ENCODE peak calls at places on chromosome 1, in five cellular contexts. G is body of pancreas, F is Peyer's patch, L is K562, K is uterus. Y is an unnamed sample.

GRCh38 chr1:53066941-53067738 is 5.1 kb downstream of the PODN start:
- DNase-seq in G (no peak), F (no peak), L (no peak), K (peak; percentile 20), Y (peak; percentile 76)

GRCh38 chr1:187451238-187451637 is 622.5 kb downstream of the PLA2G4A start:
- DNase-seq in G (no peak), F (no peak), L (no peak), K (no peak), Y (no peak)

GRCh38 chr1:86865973-86866637 is 47.8 kb downstream of the SELENOF start:
- DNase-seq in G (no peak), F (no peak), L (no peak), K (no peak), Y (no peak)

GRCh38 chr1:30888391-30888790 is 20.2 kb downstream of the SDC3 start:
- DNase-seq in G (peak; percentile 31), F (no peak), L (no peak), K (peak; percentile 77), Y (no peak)

GRCh38 chr1:35571263-35571662 is 1.9 kb upstream of the TFAP2E start:
- DNase-seq in G (no peak), F (peak; percentile 14), L (no peak), K (no peak), Y (peak; percentile 46)

GRCh38 chr1:171254859-171255258 is 6.6 kb downstream of the FMO1 start:
- DNase-seq in G (no peak), F (no peak), L (no peak), K (no peak), Y (no peak)

GRCh38 chr1:6008084-6008415 is 15.8 kb upstream of the NPHP4 start:
- DNase-seq in G (no peak), F (no peak), L (no peak), K (no peak), Y (no peak)

GRCh38 chr1:40901886-40902633 is 39.9 kb upstream of the CITED4 start:
- DNase-seq in G (no peak), F (no peak), L (no peak), K (peak; percentile 27), Y (no peak)

GRCh38 chr1:95115708-95116137 is 1.4 kb upstream of the TLCD4 start:
- DNase-seq in G (no peak), F (no peak), L (peak; percentile 39), K (no peak), Y (no peak)

GRCh38 chr1:201254625-201255469 is 28.5 kb upstream of the PKP1 start:
- DNase-seq in G (peak; percentile 37), F (peak; percentile 82), L (peak; percentile 96), K (no peak), Y (peak; percentile 85)

GRCh38 chr1:96979287-96979686 is 257.7 kb downstream of the PTBP2 start:
- DNase-seq in G (no peak), F (no peak), L (no peak), K (no peak), Y (no peak)

GRCh38 chr1:54377040-54377691 is 29.0 kb downstream of the SSBP3 start:
- DNase-seq in G (peak; percentile 49), F (peak; percentile 40), L (peak; percentile 81), K (no peak), Y (no peak)

GRCh38 chr1:208917281-208917680 is 666.2 kb upstream of the CAMK1G start:
- DNase-seq in G (no peak), F (no peak), L (no peak), K (no peak), Y (no peak)

GRCh38 chr1:184843732-184844495 is 89.3 kb upstream of the EDEM3 start:
- DNase-seq in G (peak; percentile 32), F (no peak), L (no peak), K (no peak), Y (no peak)

GRCh38 chr1:45880930-45881329 is 77.5 kb downstream of the MAST2 start:
- DNase-seq in G (no peak), F (no peak), L (no peak), K (no peak), Y (no peak)

GRCh38 chr1:212782422-212783154 is 9.0 kb downstream of the NSL1 start:
- DNase-seq in G (peak; percentile 28), F (no peak), L (no peak), K (no peak), Y (no peak)

GRCh38 chr1:150564051-150564991 is 15.1 kb downstream of the MCL1 start:
- DNase-seq in G (peak; percentile 14), F (peak; percentile 56), L (no peak), K (peak; percentile 29), Y (peak; percentile 71)

GRCh38 chr1:160169553-160170399 is 18.4 kb downstream of the ATP1A4 start:
- DNase-seq in G (no peak), F (no peak), L (no peak), K (no peak), Y (no peak)

GRCh38 chr1:220511785-220512184 is 16.2 kb upstream of the MARK1 start:
- DNase-seq in G (no peak), F (no peak), L (no peak), K (no peak), Y (no peak)
- TF ChIP-seq CTCF in G (no peak), F (no peak), L (peak; percentile 39), K (no peak), Y (no peak)

DNA sequence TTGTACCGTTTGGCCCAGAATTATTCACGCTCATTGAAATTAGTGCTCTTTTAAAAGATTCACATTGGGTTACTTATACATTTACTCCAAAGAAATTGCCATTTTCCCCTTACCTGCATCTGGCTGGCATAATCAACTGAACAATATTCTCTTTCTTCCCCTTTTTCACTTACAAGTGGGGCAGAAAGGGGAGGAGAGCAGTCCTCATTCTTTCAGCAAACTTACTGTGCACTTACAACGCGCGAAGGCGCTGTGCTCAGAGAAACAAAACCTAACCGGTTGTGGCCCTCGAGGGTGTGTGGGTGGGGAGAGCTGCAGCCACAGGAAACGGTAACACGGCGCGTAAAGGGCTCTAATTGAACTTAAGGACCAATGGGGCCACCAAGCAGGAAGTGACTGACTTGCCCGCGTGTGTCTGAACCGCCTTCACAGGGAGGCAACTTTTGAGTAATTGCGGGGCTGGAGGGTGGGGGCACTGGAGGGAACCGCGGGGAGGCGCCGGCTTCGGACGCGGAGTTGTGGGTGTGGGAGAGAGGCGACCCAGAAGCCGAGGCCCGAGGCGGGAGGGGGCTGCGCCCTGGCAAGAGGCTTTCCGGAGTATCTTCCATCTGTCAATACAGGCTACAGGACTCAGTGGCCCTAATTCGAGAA is 693 bp upstream of the PNRC2 start:
- DNase-seq in G (peak; percentile 93), F (peak; percentile 86), L (peak; percentile 86), K (peak; percentile 86), Y (peak; percentile 92)
- TF ChIP-seq POLR2A in G (no peak), F (peak; percentile 62), L (peak; percentile 70), K (no peak), Y (no peak)

GRCh38 chr1:12472798-12473551 is 145.0 kb downstream of the DHRS3 start:
- DNase-seq in G (no peak), F (no peak), L (peak; percentile 48), K (no peak), Y (no peak)
- TF ChIP-seq CTCF in G (no peak), F (no peak), L (no peak), K (no peak), Y (no peak)

GRCh38 chr1:16236495-16237342 is at the start of gene CPLANE2:
- DNase-seq in G (peak; percentile 97), F (peak; percentile 97), L (peak; percentile 99), K (peak; percentile 95), Y (peak; percentile 97)
- TF ChIP-seq POLR2A in G (peak; percentile 76), F (peak; percentile 76), L (no peak), K (no peak), Y (no peak)

DNA sequence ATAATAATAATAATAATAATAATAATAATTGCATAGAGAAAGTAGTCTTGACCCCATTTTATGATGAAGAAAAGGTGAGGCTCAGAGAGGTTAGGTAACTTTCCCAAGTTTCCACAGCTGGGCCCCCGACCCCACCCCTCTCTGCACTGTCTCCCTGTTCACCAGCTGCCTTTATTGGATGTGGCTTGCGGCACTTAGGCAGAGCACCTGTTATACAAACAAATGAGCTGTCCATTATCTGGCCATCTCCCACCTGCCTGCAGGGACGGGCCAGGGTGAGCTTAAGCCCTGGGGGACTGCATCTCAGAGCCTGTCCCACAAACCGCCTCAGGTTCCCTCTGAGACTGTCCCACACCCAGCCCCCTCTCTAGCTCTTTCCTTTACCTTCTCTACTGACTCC is 10.1 kb upstream of the EFNA1 start:
- DNase-seq in G (no peak), F (peak; percentile 53), L (no peak), K (no peak), Y (no peak)
- TF ChIP-seq CTCF in G (no peak), F (no peak), L (no peak), K (no peak), Y (no peak)

DNA sequence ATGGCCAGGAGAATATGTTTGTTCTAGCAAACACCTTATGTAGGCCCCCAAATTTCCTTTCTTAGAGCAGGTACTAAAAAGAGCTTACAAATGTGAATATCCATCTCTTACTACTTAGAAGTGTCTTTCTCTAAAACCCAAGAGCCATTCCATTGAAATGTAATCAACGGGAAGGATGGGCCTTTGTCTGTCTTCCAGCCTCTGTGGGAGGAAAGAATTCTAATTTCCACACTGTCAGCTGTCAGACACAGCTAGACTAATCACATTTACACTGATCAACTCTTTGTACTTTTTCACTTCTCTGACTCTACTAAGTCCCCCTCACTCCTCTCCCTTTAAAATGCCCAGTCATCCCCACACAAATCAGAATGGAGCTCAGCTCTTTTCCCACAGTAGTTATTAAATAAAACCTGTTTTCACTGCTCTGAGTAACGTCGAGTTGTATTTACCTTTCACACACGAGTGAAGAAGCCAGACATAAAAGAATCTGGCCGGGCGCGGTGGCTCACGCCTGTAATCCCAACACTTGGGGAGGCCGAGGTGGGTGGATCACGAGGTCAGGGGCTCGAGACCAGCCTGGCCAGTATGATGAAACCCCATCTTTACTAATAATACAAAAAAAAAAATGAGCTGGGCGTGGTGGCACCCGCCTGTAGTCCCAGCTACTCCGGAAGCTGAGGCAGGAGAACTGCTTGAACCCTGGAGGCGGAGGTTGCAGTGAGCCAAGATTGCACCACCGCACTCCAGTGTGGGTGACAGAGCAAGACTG is 13.4 kb downstream of the ZBTB8OS start:
- DNase-seq in G (peak; percentile 4), F (no peak), L (no peak), K (no peak), Y (no peak)
- TF ChIP-seq POLR2A in G (no peak), F (no peak), L (no peak), K (no peak), Y (no peak)

Y was measured in suprapubic skin.